ENCODE peak calls at places on chromosomes 12 and 14, in five cellular contexts. W is pancreas; K is CD4-positive, alpha-beta memory T cell; H is endothelial cell of umbilical vein; S is iPS DF 6.9. Z is an unnamed sample.

GRCh38 chr14:39038542-39038941 is 64.5 kb downstream of the SEC23A start:
- DNase-seq in W (no peak), S (no peak), K (no peak), H (no peak), Z (no peak)

GRCh38 chr14:89429206-89430091 is 12.4 kb upstream of the FOXN3 start:
- DNase-seq in K (no peak), S (no peak), H (peak), W (no peak), Z (no peak)

GRCh38 chr14:39762576-39763401 is 330.6 kb upstream of the FBXO33 start:
- DNase-seq in H (no peak), S (no peak), W (no peak), K (peak), Z (no peak)

GRCh38 chr14:67722293-67722692 is 20.6 kb downstream of the RDH12 start:
- DNase-seq in K (no peak), S (no peak), W (peak), H (no peak), Z (peak)

GRCh38 chr14:44962573-44963528 is 861 bp downstream of the TOGARAM1 start:
- DNase-seq in K (no peak), W (peak), S (no peak), H (peak), Z (peak)

GRCh38 chr12:122980192-122981035 is at the start of gene ARL6IP4:
- DNase-seq in H (peak), S (no peak), W (peak), K (peak), Z (no peak)

GRCh38 chr14:85319998-85320397 is 209.9 kb upstream of the FLRT2 start:
- DNase-seq in W (no peak), K (no peak), H (peak), S (no peak), Z (no peak)

GRCh38 chr12:92912052-92912451 is 17.0 kb downstream of the EEA1 start:
- DNase-seq in K (no peak), S (no peak), W (no peak), H (no peak), Z (no peak)

GRCh38 chr12:131863711-131864396 is 30.6 kb upstream of the ULK1 start:
- DNase-seq in K (no peak), H (no peak), S (no peak), W (no peak), Z (no peak)

GRCh38 chr12:4106617-4107016 is 166.9 kb upstream of the CCND2 start:
- DNase-seq in W (no peak), K (no peak), H (no peak), S (no peak), Z (peak)

GRCh38 chr12:120230326-120230973 is 29.5 kb upstream of the RPLP0 start:
- DNase-seq in H (peak), K (no peak), W (peak), S (peak), Z (no peak)

GRCh38 chr14:34857689-34858449 is 17.3 kb downstream of the BAZ1A start:
- DNase-seq in H (no peak), K (peak), W (no peak), S (no peak), Z (no peak)

GRCh38 chr12:112841891-112842290 is 50.3 kb downstream of the RPH3A start:
- DNase-seq in K (no peak), W (no peak), S (no peak), H (peak), Z (no peak)

GRCh38 chr14:63045612-63046320 is 508 bp upstream of the KCNH5 start:
- DNase-seq in K (no peak), H (no peak), S (no peak), W (peak), Z (no peak)

GRCh38 chr12:6323340-6323994 is 13.0 kb downstream of the PLEKHG6 start:
- DNase-seq in K (peak), S (peak), H (peak), W (peak), Z (no peak)

GRCh38 chr12:52517888-52518287 is 2.3 kb downstream of the KRT5 start:
- DNase-seq in S (no peak), K (no peak), H (no peak), W (no peak), Z (no peak)

GRCh38 chr14:34437729-34438080 is 24.3 kb downstream of the SPTSSA start:
- DNase-seq in H (no peak), W (no peak), K (no peak), S (no peak), Z (no peak)

GRCh38 chr12:98085360-98085759 is 430.0 kb upstream of the TMPO start:
- DNase-seq in S (no peak), H (no peak), K (no peak), W (no peak), Z (no peak)

GRCh38 chr12:108827941-108828340 is 29.4 kb downstream of the SSH1 start:
- DNase-seq in K (no peak), H (peak), W (no peak), S (no peak), Z (no peak)

GRCh38 chr12:119200601-119201000 is 21.9 kb downstream of the HSPB8 start:
- DNase-seq in W (no peak), K (no peak), H (no peak), S (no peak), Z (no peak)

GRCh38 chr12:39230086-39230485 is 212.8 kb downstream of the KIF21A start:
- DNase-seq in H (peak), K (no peak), S (no peak), W (no peak), Z (no peak)

GRCh38 chr14:34554540-34555250 is 15.2 kb upstream of the EAPP start:
- DNase-seq in W (no peak), K (peak), H (no peak), S (no peak), Z (no peak)

GRCh38 chr14:42961509-42961908 is 1354.8 kb downstream of the LRFN5 start:
- DNase-seq in H (no peak), S (no peak), W (no peak), K (no peak), Z (no peak)

GRCh38 chr12:3553681-3554546 is 62.9 kb downstream of the PRMT8 start:
- DNase-seq in K (no peak), W (no peak), H (no peak), S (peak), Z (no peak)

GRCh38 chr14:43475762-43476161 is 1031.3 kb downstream of the FSCB start:
- DNase-seq in S (no peak), H (no peak), K (no peak), W (no peak), Z (no peak)

GRCh38 chr12:66637693-66638301 is 41.1 kb downstream of the GRIP1 start:
- DNase-seq in S (no peak), K (no peak), H (no peak), W (no peak), Z (no peak)

GRCh38 chr14:28412076-28412475 is 354.5 kb upstream of the FOXG1 start:
- DNase-seq in K (no peak), W (no peak), H (no peak), S (no peak), Z (no peak)

GRCh38 chr12:116319851-116320621 is 42.5 kb upstream of the MED13L start:
- DNase-seq in W (no peak), S (no peak), H (peak), K (no peak), Z (no peak)

GRCh38 chr12:120290541-120291312 is 976 bp downstream of the RNU4-2 start:
- DNase-seq in H (peak), S (no peak), W (peak), K (peak), Z (peak)

GRCh38 chr12:58026421-58026820 is 85.1 kb downstream of the ATP23 start:
- DNase-seq in W (no peak), H (no peak), K (no peak), S (no peak), Z (no peak)

GRCh38 chr12:57124259-57124877 is 3.9 kb upstream of the LRP1 start:
- DNase-seq in S (no peak), K (peak), W (peak), H (peak), Z (peak)

GRCh38 chr14:53491256-53491905 is 338.3 kb upstream of the DDHD1 start:
- DNase-seq in K (no peak), H (peak), W (no peak), S (no peak), Z (no peak)

GRCh38 chr14:34650786-34651584 is 21.0 kb upstream of the SNX6 start:
- DNase-seq in K (no peak), H (peak), S (no peak), W (no peak), Z (no peak)

GRCh38 chr14:61640834-61641170 is 54.5 kb upstream of the HIF1A start:
- DNase-seq in K (no peak), S (no peak), W (no peak), H (no peak), Z (no peak)

GRCh38 chr14:56100556-56100955 is 17.7 kb upstream of the PELI2 start:
- DNase-seq in K (no peak), S (no peak), H (no peak), W (no peak), Z (no peak)